ENCODE peak calls at places on chromosomes 7 and 10, in four cellular contexts. J is NCI-H1092 treated with DMSO at 0.1 percent for 48 hours, Q is NCI-H345, T is gastrocnemius medialis. P is an unnamed sample.

GRCh38 chr10:70742537-70743429 is 42.4 kb downstream of the TBATA start:
- DNase-seq in J (no peak), Q (no peak), T (no peak), P (no peak)

GRCh38 chr7:152435384-152436278 is at the start of gene KMT2C:
- DNase-seq in J (peak), Q (peak), T (peak), P (peak)

GRCh38 chr10:115063702-115064479 is 29.3 kb upstream of the ATRNL1 start:
- DNase-seq in J (peak), Q (no peak), T (no peak), P (no peak)

GRCh38 chr10:32979041-32979440 is 21.0 kb upstream of the ITGB1 start:
- DNase-seq in J (no peak), Q (no peak), T (no peak), P (no peak)

GRCh38 chr7:99314504-99314903 is 11.2 kb upstream of the ARPC1A start:
- DNase-seq in J (no peak), Q (no peak), T (no peak), P (peak)

GRCh38 chr7:101677421-101678137 is 48.5 kb upstream of the MYL10 start:
- DNase-seq in J (no peak), Q (no peak), T (no peak), P (no peak)

GRCh38 chr10:64444578-64444977 is 923.4 kb downstream of the REEP3 start:
- DNase-seq in J (no peak), Q (no peak), T (no peak), P (no peak)

GRCh38 chr7:138460649-138461607 is 869 bp downstream of the TRIM24 start:
- DNase-seq in J (peak), Q (peak), T (peak), P (peak)

GRCh38 chr7:93432130-93432529 is 142.4 kb downstream of the CALCR start:
- DNase-seq in J (no peak), Q (no peak), T (no peak), P (no peak)

GRCh38 chr7:112400141-112400540 is 50.1 kb upstream of the IFRD1 start:
- DNase-seq in J (no peak), Q (no peak), T (no peak), P (no peak)

GRCh38 chr7:34091330-34091917 is 186.1 kb downstream of the BMPER start:
- DNase-seq in J (peak), Q (peak), T (no peak), P (peak)

GRCh38 chr7:45658716-45659495 is 84.7 kb downstream of the ADCY1 start:
- DNase-seq in J (no peak), Q (no peak), T (no peak), P (no peak)

GRCh38 chr7:30764030-30764991 is 6.9 kb upstream of the MINDY4 start:
- DNase-seq in J (no peak), Q (no peak), T (no peak), P (no peak)

GRCh38 chr7:104096683-104097082 is 107.2 kb upstream of the RELN start:
- DNase-seq in J (no peak), Q (no peak), T (no peak), P (peak)

GRCh38 chr10:4770766-4771553 is 55.0 kb upstream of the AKR1E2 start:
- DNase-seq in J (no peak), Q (peak), T (no peak), P (no peak)

GRCh38 chr7:13803134-13803533 is 186.3 kb downstream of the ETV1 start:
- DNase-seq in J (no peak), Q (no peak), T (no peak), P (no peak)

GRCh38 chr7:105876964-105877601 is 684 bp upstream of the ATXN7L1 start:
- DNase-seq in J (peak), Q (peak), T (no peak), P (peak)

GRCh38 chr10:77358666-77359065 is 278.9 kb downstream of the KCNMA1 start:
- DNase-seq in J (no peak), Q (no peak), T (no peak), P (no peak)

GRCh38 chr10:60871215-60871614 is 72.8 kb downstream of the RHOBTB1 start:
- DNase-seq in J (no peak), Q (no peak), T (no peak), P (no peak)

GRCh38 chr7:40530292-40530691 is 395.5 kb downstream of the SUGCT start:
- DNase-seq in J (no peak), Q (no peak), T (no peak), P (no peak)

GRCh38 chr10:11610855-11611247 is 599 bp downstream of the USP6NL start:
- DNase-seq in J (no peak), Q (no peak), T (no peak), P (peak)

GRCh38 chr10:28910960-28911359 is 233.6 kb downstream of the BAMBI start:
- DNase-seq in J (no peak), Q (no peak), T (no peak), P (no peak)

GRCh38 chr7:143216151-143216550 is 5.7 kb upstream of the TAS2R40 start:
- DNase-seq in J (no peak), Q (no peak), T (no peak), P (no peak)

GRCh38 chr7:135248546-135248945 is 14.9 kb downstream of the STRA8 start:
- DNase-seq in J (no peak), Q (no peak), T (no peak), P (no peak)

GRCh38 chr7:5396542-5396941 is 27.1 kb downstream of the TNRC18 start:
- DNase-seq in J (no peak), Q (no peak), T (no peak), P (peak)

GRCh38 chr10:104054430-104054829 is 31.2 kb downstream of the COL17A1 start:
- DNase-seq in J (no peak), Q (no peak), T (no peak), P (no peak)

GRCh38 chr10:125135771-125136035 is 24.7 kb downstream of the CTBP2 start:
- DNase-seq in J (no peak), Q (no peak), T (no peak), P (no peak)

GRCh38 chr10:11049772-11050171 is 32.1 kb downstream of the CELF2 start:
- DNase-seq in J (no peak), Q (peak), T (no peak), P (no peak)